ENCODE peak calls at places on chromosome 21, in nine cellular contexts. I, Q, E, C, M, R, P, J and F are unnamed samples.

GRCh38 chr21:14901482-14901958 is 163.3 kb downstream of the NRIP1 start:
- DNase-seq in I (peak; percentile 81), Q (peak; percentile 18), E (no peak), C (peak; percentile 28), M (no peak), R (no peak), P (no peak), J (no peak), F (peak; percentile 85)

GRCh38 chr21:35528109-35529042 is 479.3 kb upstream of the RUNX1 start:
- DNase-seq in I (no peak), Q (peak; percentile 81), E (no peak), C (peak; percentile 26), M (peak; percentile 29), R (no peak), P (no peak), J (no peak), F (no peak)

GRCh38 chr21:34803792-34804440 is 135.1 kb downstream of the CLIC6 start:
- DNase-seq in I (no peak), Q (no peak), E (no peak), C (no peak), M (no peak), R (no peak), P (no peak), J (no peak), F (no peak)

GRCh38 chr21:35843911-35844667 is 216.2 kb downstream of the SETD4 start:
- DNase-seq in I (no peak), Q (no peak), E (no peak), C (no peak), M (no peak), R (no peak), P (no peak), J (no peak), F (no peak)

GRCh38 chr21:45975017-45975595 is 6.5 kb upstream of the COL6A1 start:
- DNase-seq in I (no peak), Q (no peak), E (peak; percentile 74), C (peak; percentile 34), M (peak; percentile 50), R (no peak), P (peak; percentile 39), J (no peak), F (no peak)

GRCh38 chr21:39676054-39676771 is 63.5 kb downstream of the B3GALT5 start:
- DNase-seq in I (peak; percentile 83), Q (no peak), E (peak; percentile 73), C (no peak), M (peak; percentile 16), R (no peak), P (no peak), J (peak; percentile 59), F (peak; percentile 87)

GRCh38 chr21:44865561-44866280 is 7.8 kb downstream of the PTTG1IP start:
- DNase-seq in I (no peak), Q (peak; percentile 49), E (peak; percentile 34), C (no peak), M (peak; percentile 17), R (no peak), P (no peak), J (no peak), F (no peak)

GRCh38 chr21:37460196-37460595 is 93.6 kb downstream of the DYRK1A start:
- DNase-seq in I (no peak), Q (no peak), E (no peak), C (no peak), M (no peak), R (no peak), P (no peak), J (no peak), F (no peak)

GRCh38 chr21:37915941-37916794 is at the start of gene KCNJ6:
- DNase-seq in I (peak; percentile 49), Q (no peak), E (peak; percentile 80), C (no peak), M (peak; percentile 45), R (no peak), P (peak; percentile 85), J (peak; percentile 70), F (no peak)

GRCh38 chr21:21137986-21138385 is 139.8 kb downstream of the NCAM2 start:
- DNase-seq in I (no peak), Q (no peak), E (no peak), C (no peak), M (peak; percentile 53), R (no peak), P (no peak), J (no peak), F (no peak)

GRCh38 chr21:31780944-31781343 is 49.0 kb upstream of the SCAF4 start:
- DNase-seq in I (peak; percentile 75), Q (no peak), E (peak; percentile 54), C (no peak), M (no peak), R (no peak), P (no peak), J (no peak), F (peak; percentile 80)
- TF ChIP-seq CTCF in I (peak; percentile 47), Q (peak; percentile 17), E (peak; percentile 44), C (peak; percentile 24), M (no peak), R (no peak), P (peak; percentile 62), J (peak; percentile 25), F (peak; percentile 26)

DNA sequence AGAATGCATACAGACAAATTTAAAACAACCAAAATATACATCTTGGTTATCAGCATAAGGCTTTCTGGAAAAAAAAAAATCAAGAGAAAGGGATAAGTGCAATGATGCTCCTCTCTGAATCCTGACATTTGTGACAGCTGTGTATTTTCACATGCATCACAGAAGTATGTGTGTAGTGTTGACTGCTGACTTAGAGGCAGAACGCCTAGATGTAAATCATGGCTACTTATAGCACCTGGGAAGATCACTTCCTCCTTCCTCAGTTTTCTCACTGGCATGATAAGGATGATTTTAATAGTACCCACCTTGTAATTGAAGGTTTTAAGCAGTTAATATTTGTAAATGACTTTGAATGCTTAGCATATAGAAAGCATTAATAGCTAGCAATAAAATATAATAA is 112.5 kb downstream of the MRPL39 start:
- DNase-seq in I (no peak), Q (no peak), E (no peak), C (no peak), M (no peak), R (no peak), P (no peak), J (no peak), F (no peak)
- TF ChIP-seq CTCF in I (no peak), Q (no peak), E (no peak), C (no peak), M (no peak), R (no peak), P (no peak), J (no peak), F (no peak)

DNA sequence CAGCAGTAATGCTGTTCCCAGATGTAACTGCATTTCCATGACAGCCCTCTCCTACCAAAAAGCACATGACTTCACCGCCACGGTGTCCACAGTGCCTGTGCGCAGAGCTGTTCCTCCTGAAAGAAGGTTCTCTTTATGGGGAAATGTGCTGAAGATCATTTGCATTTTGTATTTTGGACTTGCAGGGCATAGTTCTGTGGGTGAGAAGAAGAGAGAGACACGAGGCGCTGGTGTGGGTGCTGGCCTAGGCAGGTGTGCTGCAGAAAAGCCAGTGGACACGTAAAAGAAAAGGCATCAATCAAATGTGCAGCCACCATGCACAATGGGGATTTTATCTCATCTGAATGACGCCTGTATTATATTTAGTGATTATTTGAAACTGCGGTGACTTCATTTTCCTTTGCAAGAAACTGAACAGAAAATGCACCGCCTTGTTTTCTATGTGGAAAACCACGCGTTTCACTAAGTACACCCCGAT is 21.3 kb downstream of the SLC37A1 start:
- DNase-seq in I (no peak), Q (no peak), E (no peak), C (peak; percentile 80), M (no peak), R (no peak), P (no peak), J (no peak), F (no peak)
- TF ChIP-seq CTCF in I (no peak), Q (no peak), E (no peak), C (no peak), M (no peak), R (no peak), P (no peak), J (no peak), F (no peak)

GRCh38 chr21:32412162-32412997 is at the start of gene EVA1C:
- DNase-seq in I (peak; percentile 68), Q (no peak), E (peak; percentile 55), C (no peak), M (peak; percentile 77), R (no peak), P (no peak), J (peak; percentile 25), F (peak; percentile 43)

GRCh38 chr21:32411366-32412161 is 942 bp upstream of the EVA1C start:
- DNase-seq in I (peak; percentile 56), Q (no peak), E (peak; percentile 67), C (no peak), M (peak; percentile 85), R (no peak), P (no peak), J (no peak), F (no peak)

GRCh38 chr21:32413697-32414578 is 1.4 kb downstream of the EVA1C start:
- DNase-seq in I (peak; percentile 51), Q (no peak), E (no peak), C (no peak), M (peak; percentile 76), R (no peak), P (no peak), J (no peak), F (peak; percentile 40)

GRCh38 chr21:32414579-32415358 is 2.3 kb downstream of the EVA1C start:
- DNase-seq in I (peak; percentile 60), Q (no peak), E (peak; percentile 21), C (no peak), M (peak; percentile 68), R (no peak), P (no peak), J (no peak), F (peak; percentile 51)

GRCh38 chr21:32412998-32413504 is 545 bp downstream of the EVA1C start:
- DNase-seq in I (peak; percentile 40), Q (no peak), E (no peak), C (no peak), M (peak; percentile 50), R (no peak), P (no peak), J (no peak), F (peak; percentile 22)
- TF ChIP-seq CTCF in I (no peak), Q (no peak), E (no peak), C (no peak), M (peak; percentile 4), R (no peak), P (no peak), J (no peak), F (peak; percentile 9)

GRCh38 chr21:42833439-42833815 is 45.9 kb downstream of the WDR4 start:
- DNase-seq in I (peak; percentile 50), Q (peak; percentile 51), E (peak; percentile 55), C (peak; percentile 72), M (no peak), R (peak; percentile 16), P (no peak), J (peak; percentile 56), F (peak; percentile 23)
- TF ChIP-seq CTCF in I (peak; percentile 40), Q (peak; percentile 48), E (peak; percentile 43), C (peak; percentile 63), M (no peak), R (peak; percentile 18), P (peak; percentile 56), J (peak; percentile 58), F (peak; percentile 39)